ENCODE peak calls at places on chromosomes 2 and 18, in eight cellular contexts. U is A549, A is upper lobe of right lung, H is HL-60, E is kidney glomerular epithelial cell, C is HFFc6, P is NCI-H2081, O is T-helper 22 cell. Y is an unnamed sample.

GRCh38 chr2:223563462-223563861 is 38.7 kb downstream of the SCG2 start:
- DNase-seq in U (peak; percentile 82), A (no peak), H (no peak), E (peak; percentile 70), C (peak; percentile 73), P (peak; percentile 40), O (no peak), Y (peak; percentile 84)

GRCh38 chr2:24543252-24543651 is 52.2 kb downstream of the NCOA1 start:
- DNase-seq in U (no peak), A (no peak), H (no peak), E (no peak), C (no peak), P (no peak), O (no peak), Y (no peak)

GRCh38 chr2:109317471-109318090 is 188.6 kb downstream of the SH3RF3 start:
- DNase-seq in U (no peak), A (no peak), H (no peak), E (no peak), C (no peak), P (no peak), O (no peak), Y (no peak)

GRCh38 chr2:1011018-1011405 is 60.4 kb downstream of the SNTG2 start:
- DNase-seq in U (no peak), A (no peak), H (no peak), E (no peak), C (no peak), P (no peak), O (no peak), Y (no peak)

GRCh38 chr2:37232131-37232933 is 874 bp downstream of the NDUFAF7 start:
- DNase-seq in U (peak; percentile 48), A (peak; percentile 63), H (peak; percentile 7), E (no peak), C (peak; percentile 30), P (no peak), O (no peak), Y (peak; percentile 18)

GRCh38 chr2:9595746-9596145 is 35.1 kb downstream of the YWHAQ start:
- DNase-seq in U (no peak), A (no peak), H (no peak), E (no peak), C (no peak), P (no peak), O (no peak), Y (no peak)

GRCh38 chr18:13800505-13801259 is 23.3 kb upstream of the MC5R start:
- DNase-seq in U (peak; percentile 58), A (peak; percentile 83), H (peak; percentile 28), E (peak; percentile 41), C (no peak), P (peak; percentile 6), O (no peak), Y (peak; percentile 37)

GRCh38 chr2:201517094-201517493 is 65.6 kb downstream of the STRADB start:
- DNase-seq in U (no peak), A (no peak), H (no peak), E (no peak), C (peak; percentile 43), P (no peak), O (no peak), Y (no peak)

GRCh38 chr2:105576440-105577241 is 168.1 kb upstream of the NCK2 start:
- DNase-seq in U (peak; percentile 36), A (no peak), H (peak; percentile 6), E (peak; percentile 87), C (peak; percentile 44), P (no peak), O (no peak), Y (peak; percentile 86)

GRCh38 chr2:60844105-60844504 is 37.3 kb upstream of the REL start:
- DNase-seq in U (no peak), A (no peak), H (no peak), E (no peak), C (no peak), P (no peak), O (no peak), Y (no peak)

GRCh38 chr2:48883661-48884060 is 128.1 kb upstream of the LHCGR start:
- DNase-seq in U (no peak), A (no peak), H (no peak), E (no peak), C (no peak), P (no peak), O (no peak), Y (no peak)

GRCh38 chr2:140273958-140274357 is 1493.8 kb upstream of the NXPH2 start:
- DNase-seq in U (no peak), A (no peak), H (no peak), E (no peak), C (no peak), P (no peak), O (no peak), Y (no peak)

GRCh38 chr2:2747797-2748301 is 416.8 kb upstream of the MYT1L start:
- DNase-seq in U (no peak), A (no peak), H (no peak), E (no peak), C (no peak), P (no peak), O (no peak), Y (no peak)

GRCh38 chr2:142687075-142687474 is 190.4 kb upstream of the KYNU start:
- DNase-seq in U (no peak), A (no peak), H (no peak), E (no peak), C (no peak), P (no peak), O (no peak), Y (no peak)

GRCh38 chr2:23524261-23524706 is 139.3 kb downstream of the KLHL29 start:
- DNase-seq in U (no peak), A (no peak), H (no peak), E (peak; percentile 76), C (peak; percentile 39), P (no peak), O (no peak), Y (peak; percentile 28)

GRCh38 chr2:115427436-115427835 is 985.0 kb downstream of the DPP10 start:
- DNase-seq in U (no peak), A (no peak), H (no peak), E (no peak), C (no peak), P (no peak), O (no peak), Y (no peak)

GRCh38 chr18:825891-826585 is 14.0 kb upstream of the YES1 start:
- DNase-seq in U (no peak), A (no peak), H (no peak), E (no peak), C (no peak), P (no peak), O (no peak), Y (no peak)

GRCh38 chr2:58606799-58607198 is 365.7 kb upstream of the FANCL start:
- DNase-seq in U (no peak), A (no peak), H (no peak), E (no peak), C (no peak), P (no peak), O (no peak), Y (no peak)

GRCh38 chr2:135030826-135031225 is 16.4 kb downstream of the MAP3K19 start:
- DNase-seq in U (no peak), A (no peak), H (no peak), E (no peak), C (peak; percentile 48), P (no peak), O (no peak), Y (peak; percentile 80)

GRCh38 chr2:55155764-55156221 is 76.3 kb downstream of the CLHC1 start:
- DNase-seq in U (no peak), A (no peak), H (no peak), E (peak; percentile 24), C (peak; percentile 93), P (no peak), O (no peak), Y (no peak)

GRCh38 chr2:174166261-174166660 is 82.1 kb downstream of the OLA1 start:
- DNase-seq in U (no peak), A (no peak), H (no peak), E (peak; percentile 44), C (no peak), P (no peak), O (no peak), Y (peak; percentile 11)

GRCh38 chr2:231673348-231673770 is 35.0 kb upstream of the PTMA start:
- DNase-seq in U (peak; percentile 84), A (peak; percentile 93), H (no peak), E (peak; percentile 63), C (no peak), P (peak; percentile 26), O (no peak), Y (peak; percentile 43)

GRCh38 chr2:237744613-237745249 is 53.8 kb upstream of the RBM44 start:
- DNase-seq in U (peak; percentile 76), A (peak; percentile 85), H (peak; percentile 67), E (peak; percentile 32), C (peak; percentile 43), P (peak; percentile 44), O (peak; percentile 40), Y (peak; percentile 72)

GRCh38 chr18:62715439-62715792 is at the start of gene PHLPP1:
- DNase-seq in U (no peak), A (no peak), H (no peak), E (peak; percentile 35), C (no peak), P (no peak), O (no peak), Y (no peak)

GRCh38 chr2:179588486-179589145 is 272.8 kb downstream of the ZNF385B start:
- DNase-seq in U (no peak), A (no peak), H (no peak), E (no peak), C (no peak), P (no peak), O (no peak), Y (no peak)

GRCh38 chr2:38106420-38107182 is 30.6 kb upstream of the CYP1B1 start:
- DNase-seq in U (no peak), A (no peak), H (no peak), E (peak; percentile 60), C (peak; percentile 42), P (no peak), O (no peak), Y (peak; percentile 73)

GRCh38 chr2:171056307-171056706 is 104.4 kb downstream of the TLK1 start:
- DNase-seq in U (no peak), A (no peak), H (no peak), E (no peak), C (peak; percentile 25), P (no peak), O (no peak), Y (peak; percentile 40)

GRCh38 chr2:174681983-174682577 is 82.2 kb downstream of the CHRNA1 start:
- DNase-seq in U (peak; percentile 35), A (peak; percentile 76), H (no peak), E (no peak), C (no peak), P (no peak), O (peak; percentile 8), Y (peak; percentile 27)

GRCh38 chr18:40739029-40739428 is 1216.0 kb upstream of the PIK3C3 start:
- DNase-seq in U (no peak), A (no peak), H (no peak), E (no peak), C (no peak), P (no peak), O (no peak), Y (no peak)

GRCh38 chr2:145230546-145230945 is 710.6 kb upstream of the ZEB2 start:
- DNase-seq in U (no peak), A (no peak), H (no peak), E (no peak), C (peak; percentile 35), P (no peak), O (no peak), Y (no peak)

GRCh38 chr18:12076424-12077140 is 17.1 kb upstream of the ANKRD62 start:
- DNase-seq in U (peak; percentile 26), A (peak; percentile 63), H (no peak), E (no peak), C (no peak), P (peak; percentile 29), O (no peak), Y (peak; percentile 29)

GRCh38 chr2:66602341-66602740 is 167.4 kb downstream of the MEIS1 start:
- DNase-seq in U (no peak), A (no peak), H (no peak), E (no peak), C (no peak), P (no peak), O (no peak), Y (no peak)

GRCh38 chr2:53268086-53268485 is 499.5 kb upstream of the CHAC2 start:
- DNase-seq in U (no peak), A (no peak), H (no peak), E (no peak), C (no peak), P (no peak), O (no peak), Y (no peak)

Y was measured in fibroblast of pulmonary artery.